ENCODE peak calls at places on chromosomes 2 and 18, in six cellular contexts. One of them, this sample, is unnamed.

GRCh38 chr2:195559431-195559914 is 97.6 kb upstream of the SLC39A10 start:
- DNase-seq in GM12865: peak
- DNase-seq in A549: no peak
- DNase-seq in upper lobe of right lung: no peak
- DNase-seq in NCI-H2107: no peak
- DNase-seq in iris pigment epithelial cell: peak
- DNase-seq in this sample: peak

GRCh38 chr2:12192762-12193161 is 446.3 kb downstream of the LPIN1 start:
- DNase-seq in GM12865: no peak
- DNase-seq in A549: no peak
- DNase-seq in upper lobe of right lung: no peak
- DNase-seq in NCI-H2107: no peak
- DNase-seq in iris pigment epithelial cell: no peak
- DNase-seq in this sample: no peak

GRCh38 chr2:133711226-133711625 is 143.0 kb upstream of the NCKAP5 start:
- DNase-seq in GM12865: no peak
- DNase-seq in A549: no peak
- DNase-seq in upper lobe of right lung: no peak
- DNase-seq in NCI-H2107: no peak
- DNase-seq in iris pigment epithelial cell: no peak
- DNase-seq in this sample: no peak

GRCh38 chr2:223930002-223930976 is 14.8 kb downstream of the WDFY1 start:
- DNase-seq in GM12865: no peak
- DNase-seq in A549: no peak
- DNase-seq in upper lobe of right lung: peak
- DNase-seq in NCI-H2107: no peak
- DNase-seq in iris pigment epithelial cell: peak
- DNase-seq in this sample: peak

GRCh38 chr2:42010743-42011298 is 37.0 kb upstream of the PKDCC start:
- DNase-seq in GM12865: no peak
- DNase-seq in A549: no peak
- DNase-seq in upper lobe of right lung: no peak
- DNase-seq in NCI-H2107: no peak
- DNase-seq in iris pigment epithelial cell: peak
- DNase-seq in this sample: no peak

GRCh38 chr2:134668821-134669220 is 50.0 kb downstream of the TMEM163 start:
- DNase-seq in GM12865: peak
- DNase-seq in A549: no peak
- DNase-seq in upper lobe of right lung: peak
- DNase-seq in NCI-H2107: no peak
- DNase-seq in iris pigment epithelial cell: no peak
- DNase-seq in this sample: peak

GRCh38 chr2:108612153-108612513 is 77.9 kb downstream of the LIMS1 start:
- DNase-seq in GM12865: peak
- DNase-seq in A549: no peak
- DNase-seq in upper lobe of right lung: no peak
- DNase-seq in NCI-H2107: no peak
- DNase-seq in iris pigment epithelial cell: no peak
- DNase-seq in this sample: no peak

GRCh38 chr2:20365249-20365817 is 14.7 kb upstream of the PUM2 start:
- DNase-seq in GM12865: peak
- DNase-seq in A549: peak
- DNase-seq in upper lobe of right lung: no peak
- DNase-seq in NCI-H2107: no peak
- DNase-seq in iris pigment epithelial cell: peak
- DNase-seq in this sample: no peak

GRCh38 chr18:27728659-27729058 is 448.3 kb downstream of the CDH2 start:
- DNase-seq in GM12865: no peak
- DNase-seq in A549: no peak
- DNase-seq in upper lobe of right lung: no peak
- DNase-seq in NCI-H2107: no peak
- DNase-seq in iris pigment epithelial cell: peak
- DNase-seq in this sample: no peak

GRCh38 chr2:86189782-86190416 is 5.4 kb downstream of the IMMT start:
- DNase-seq in GM12865: no peak
- DNase-seq in A549: no peak
- DNase-seq in upper lobe of right lung: no peak
- DNase-seq in NCI-H2107: no peak
- DNase-seq in iris pigment epithelial cell: no peak
- DNase-seq in this sample: no peak

GRCh38 chr2:174681099-174681982 is 82.9 kb downstream of the CHRNA1 start:
- DNase-seq in GM12865: no peak
- DNase-seq in A549: peak
- DNase-seq in upper lobe of right lung: no peak
- DNase-seq in NCI-H2107: no peak
- DNase-seq in iris pigment epithelial cell: peak
- DNase-seq in this sample: peak

GRCh38 chr2:949894-950626 is 589 bp upstream of the SNTG2 start:
- DNase-seq in GM12865: no peak
- DNase-seq in A549: no peak
- DNase-seq in upper lobe of right lung: no peak
- DNase-seq in NCI-H2107: no peak
- DNase-seq in iris pigment epithelial cell: no peak
- DNase-seq in this sample: peak

GRCh38 chr2:43604674-43605073 is 8.8 kb upstream of the THADA start:
- DNase-seq in GM12865: no peak
- DNase-seq in A549: no peak
- DNase-seq in upper lobe of right lung: no peak
- DNase-seq in NCI-H2107: no peak
- DNase-seq in iris pigment epithelial cell: no peak
- DNase-seq in this sample: no peak

GRCh38 chr2:3127279-3127690 is 250.3 kb downstream of the EIPR1 start:
- DNase-seq in GM12865: no peak
- DNase-seq in A549: no peak
- DNase-seq in upper lobe of right lung: no peak
- DNase-seq in NCI-H2107: no peak
- DNase-seq in iris pigment epithelial cell: no peak
- DNase-seq in this sample: no peak

GRCh38 chr2:219274392-219274921 is 4.7 kb upstream of the DNAJB2 start:
- DNase-seq in GM12865: no peak
- DNase-seq in A549: peak
- DNase-seq in upper lobe of right lung: peak
- DNase-seq in NCI-H2107: no peak
- DNase-seq in iris pigment epithelial cell: peak
- DNase-seq in this sample: peak

GRCh38 chr2:60530660-60531276 is 22.7 kb downstream of the BCL11A start:
- DNase-seq in GM12865: peak
- DNase-seq in A549: no peak
- DNase-seq in upper lobe of right lung: peak
- DNase-seq in NCI-H2107: no peak
- DNase-seq in iris pigment epithelial cell: no peak
- DNase-seq in this sample: no peak

GRCh38 chr2:48109491-48110204 is 203.3 kb upstream of the FBXO11 start:
- DNase-seq in GM12865: no peak
- DNase-seq in A549: no peak
- DNase-seq in upper lobe of right lung: no peak
- DNase-seq in NCI-H2107: no peak
- DNase-seq in iris pigment epithelial cell: no peak
- DNase-seq in this sample: no peak

GRCh38 chr2:22879009-22879863 is 505.7 kb upstream of the KLHL29 start:
- DNase-seq in GM12865: no peak
- DNase-seq in A549: no peak
- DNase-seq in upper lobe of right lung: no peak
- DNase-seq in NCI-H2107: no peak
- DNase-seq in iris pigment epithelial cell: no peak
- DNase-seq in this sample: no peak

GRCh38 chr2:58974426-58974825 is 733.3 kb upstream of the FANCL start:
- DNase-seq in GM12865: no peak
- DNase-seq in A549: no peak
- DNase-seq in upper lobe of right lung: no peak
- DNase-seq in NCI-H2107: no peak
- DNase-seq in iris pigment epithelial cell: no peak
- DNase-seq in this sample: no peak